ENCODE peak calls at places on chromosomes 11 and 22, in four cellular contexts. One of them, this sample, is unnamed.

GRCh38 chr11:14420223-14420622 is 61.2 kb upstream of the RRAS2 start:
- DNase-seq in AG10803: no peak
- DNase-seq in PC-9: no peak
- DNase-seq in suprapubic skin: no peak
- DNase-seq in this sample: no peak

GRCh38 chr22:47175761-47176359 is 413.4 kb downstream of the TBC1D22A start:
- DNase-seq in PC-9: no peak
- DNase-seq in AG10803: no peak
- DNase-seq in suprapubic skin: peak
- DNase-seq in this sample: no peak

GRCh38 chr11:88402784-88403183 is 65.2 kb upstream of the CTSC start:
- DNase-seq in PC-9: no peak
- DNase-seq in suprapubic skin: no peak
- DNase-seq in AG10803: peak
- DNase-seq in this sample: no peak

GRCh38 chr22:30636226-30637077 is 871 bp downstream of the SLC35E4 start:
- DNase-seq in PC-9: peak
- DNase-seq in AG10803: peak
- DNase-seq in suprapubic skin: no peak
- DNase-seq in this sample: peak

GRCh38 chr11:110186867-110187266 is 93.7 kb downstream of the ZC3H12C start:
- DNase-seq in AG10803: no peak
- DNase-seq in PC-9: no peak
- DNase-seq in suprapubic skin: no peak
- DNase-seq in this sample: no peak

GRCh38 chr22:49666146-49666809 is 161.4 kb downstream of the BRD1 start:
- DNase-seq in suprapubic skin: no peak
- DNase-seq in PC-9: no peak
- DNase-seq in AG10803: no peak
- DNase-seq in this sample: no peak

GRCh38 chr11:76624515-76625379 is 45.8 kb downstream of the LRRC32 start:
- DNase-seq in AG10803: no peak
- DNase-seq in suprapubic skin: no peak
- DNase-seq in PC-9: no peak
- DNase-seq in this sample: no peak

GRCh38 chr22:24937114-24937513 is 9.4 kb downstream of the LHFPL7 start:
- DNase-seq in PC-9: no peak
- DNase-seq in AG10803: no peak
- DNase-seq in suprapubic skin: no peak
- DNase-seq in this sample: peak

GRCh38 chr11:110086892-110087309 is 6.3 kb upstream of the ZC3H12C start:
- DNase-seq in AG10803: peak
- DNase-seq in suprapubic skin: no peak
- DNase-seq in PC-9: no peak
- DNase-seq in this sample: no peak

DNA sequence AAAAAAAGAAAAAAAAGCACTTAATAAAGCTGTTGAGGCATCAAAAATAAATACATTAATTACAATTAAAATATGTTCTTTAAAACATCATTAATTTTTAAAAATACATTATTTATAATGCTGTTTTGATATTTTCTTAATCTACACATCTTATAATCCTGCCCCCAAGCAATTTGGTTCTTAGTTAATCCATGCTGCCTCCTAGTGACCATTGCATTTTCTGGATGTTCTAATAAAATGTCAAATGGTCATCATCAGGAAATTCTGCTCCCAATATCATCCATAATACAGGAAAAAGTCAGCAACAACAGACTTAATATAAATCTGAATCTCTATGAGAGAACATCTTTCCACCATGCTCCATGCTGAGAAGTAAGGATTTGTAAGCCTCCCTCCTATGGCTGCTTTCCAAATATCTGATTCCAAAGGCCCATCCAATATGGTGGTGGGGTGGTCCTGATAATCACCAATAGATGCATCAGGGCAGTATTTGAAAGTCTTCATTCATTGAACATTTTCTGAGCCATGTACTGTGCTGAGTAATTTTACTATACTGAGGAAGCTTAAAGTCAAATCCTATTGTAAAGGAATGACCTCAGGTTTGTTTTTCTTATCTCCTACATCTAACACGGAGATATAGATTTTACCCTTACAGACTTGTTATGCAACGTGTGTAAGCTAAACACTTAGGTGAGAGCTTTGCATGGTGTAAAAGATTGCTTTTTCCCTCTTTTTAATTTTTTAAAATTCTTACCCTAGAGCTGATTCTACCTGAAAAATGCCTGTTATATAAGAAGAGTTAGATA is 124.7 kb upstream of the BMAL1 start:
- DNase-seq in AG10803: peak
- DNase-seq in suprapubic skin: no peak
- DNase-seq in PC-9: no peak
- DNase-seq in this sample: no peak
- TF ChIP-seq CTCF in AG10803: peak
- TF ChIP-seq CTCF in suprapubic skin: no peak
- TF ChIP-seq CTCF in PC-9: peak
- TF ChIP-seq CTCF in this sample: no peak

DNA sequence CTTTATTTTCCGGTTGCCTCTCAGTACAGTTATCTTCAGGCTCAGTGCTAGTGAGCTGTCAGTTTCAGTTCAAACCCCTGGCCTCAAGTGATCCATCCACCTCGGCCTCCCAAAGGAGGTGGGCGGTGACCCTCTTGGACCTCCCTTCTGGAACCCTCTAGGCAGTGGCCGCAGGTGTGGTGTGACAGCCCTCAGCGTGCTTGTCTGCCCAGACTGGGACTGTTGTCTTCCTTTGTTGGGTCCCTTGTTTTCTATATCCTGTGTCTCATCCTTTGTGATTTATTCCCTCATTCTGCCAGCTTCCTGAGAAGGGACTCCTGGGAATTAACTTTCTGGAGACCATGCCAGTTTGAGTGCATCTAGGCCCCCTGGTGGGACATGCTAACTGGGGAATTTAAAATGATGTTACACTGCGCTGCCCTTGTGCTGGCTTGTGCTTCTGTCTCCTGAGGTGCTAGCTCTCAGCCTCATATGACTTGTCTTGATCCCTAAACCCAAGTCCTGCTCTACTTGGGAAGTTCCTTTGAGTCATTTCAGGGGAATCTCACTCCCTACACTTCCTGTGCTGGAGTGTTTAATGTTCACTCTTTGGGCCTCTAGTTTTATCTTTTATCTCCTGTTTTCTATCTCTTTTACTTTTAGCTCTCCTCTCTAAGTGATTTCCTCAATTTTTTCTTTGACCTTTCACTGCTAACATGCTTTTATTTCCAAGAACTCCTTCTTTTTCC is 19.4 kb downstream of the MED15 start:
- DNase-seq in suprapubic skin: no peak
- DNase-seq in PC-9: no peak
- DNase-seq in AG10803: peak
- DNase-seq in this sample: no peak
- TF ChIP-seq CTCF in suprapubic skin: no peak
- TF ChIP-seq CTCF in PC-9: no peak
- TF ChIP-seq CTCF in AG10803: peak
- TF ChIP-seq CTCF in this sample: no peak

GRCh38 chr11:11451501-11452005 is 98.5 kb upstream of the CSNK2A3 start:
- DNase-seq in AG10803: no peak
- DNase-seq in PC-9: no peak
- DNase-seq in suprapubic skin: no peak
- DNase-seq in this sample: no peak
- TF ChIP-seq CTCF in AG10803: no peak
- TF ChIP-seq CTCF in PC-9: no peak
- TF ChIP-seq CTCF in suprapubic skin: no peak
- TF ChIP-seq CTCF in this sample: no peak

DNA sequence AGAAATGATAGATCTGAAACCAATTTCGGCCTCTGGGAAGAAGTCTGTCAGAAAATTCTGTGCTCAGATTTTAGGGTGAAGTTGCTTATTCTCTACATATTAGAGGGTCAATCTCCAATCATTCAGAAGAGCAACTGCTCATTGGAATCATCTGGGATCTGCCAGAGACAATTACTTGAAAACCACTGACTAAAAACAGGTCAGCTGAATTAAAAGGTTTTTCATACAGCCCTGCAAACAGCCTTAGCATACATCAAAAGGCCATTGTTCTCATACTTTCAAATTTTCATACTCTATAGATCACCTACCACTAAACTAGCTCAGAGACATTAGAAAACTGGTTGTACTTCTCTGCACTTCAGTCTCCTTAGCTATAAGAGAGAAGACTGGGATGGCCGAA is 289.7 kb upstream of the PITPNB start:
- DNase-seq in suprapubic skin: no peak
- DNase-seq in AG10803: no peak
- DNase-seq in PC-9: no peak
- DNase-seq in this sample: no peak
- TF ChIP-seq CTCF in suprapubic skin: no peak
- TF ChIP-seq CTCF in AG10803: no peak
- TF ChIP-seq CTCF in PC-9: no peak
- TF ChIP-seq CTCF in this sample: no peak

This sample was measured in endothelial cell.